ENCODE peak calls at places on chromosomes 12 and 14, in four cellular contexts. One of them, this sample, is unnamed.

GRCh38 chr14:79643132-79643531 is 568.2 kb downstream of the DIO2 start:
- DNase-seq in ascending aorta: no peak
- DNase-seq in foreskin fibroblast: no peak
- DNase-seq in Peyer's patch: no peak
- DNase-seq in this sample: no peak

GRCh38 chr12:66297923-66298322 is 4.4 kb upstream of the HELB start:
- DNase-seq in ascending aorta: no peak
- DNase-seq in foreskin fibroblast: no peak
- DNase-seq in Peyer's patch: no peak
- DNase-seq in this sample: no peak

GRCh38 chr14:21169587-21169986 is 13.7 kb upstream of the OR5AU1 start:
- DNase-seq in ascending aorta: no peak
- DNase-seq in foreskin fibroblast: no peak
- DNase-seq in Peyer's patch: no peak
- DNase-seq in this sample: no peak

GRCh38 chr14:30214456-30215090 is 286.9 kb upstream of the PRKD1 start:
- DNase-seq in ascending aorta: no peak
- DNase-seq in foreskin fibroblast: peak; percentile 85
- DNase-seq in Peyer's patch: no peak
- DNase-seq in this sample: peak; percentile 72

GRCh38 chr12:55700255-55701018 is 7.3 kb downstream of the ITGA7 start:
- DNase-seq in ascending aorta: no peak
- DNase-seq in foreskin fibroblast: peak; percentile 88
- DNase-seq in Peyer's patch: no peak
- DNase-seq in this sample: peak; percentile 81

GRCh38 chr12:77746108-77746507 is 84.6 kb upstream of the NAV3 start:
- DNase-seq in ascending aorta: no peak
- DNase-seq in foreskin fibroblast: no peak
- DNase-seq in Peyer's patch: no peak
- DNase-seq in this sample: no peak

GRCh38 chr14:63011609-63012008 is 33.6 kb downstream of the KCNH5 start:
- DNase-seq in ascending aorta: no peak
- DNase-seq in foreskin fibroblast: peak; percentile 1
- DNase-seq in Peyer's patch: no peak
- DNase-seq in this sample: no peak

GRCh38 chr12:99111600-99111999 is 466.5 kb downstream of the APAF1 start:
- DNase-seq in ascending aorta: no peak
- DNase-seq in foreskin fibroblast: no peak
- DNase-seq in Peyer's patch: no peak
- DNase-seq in this sample: no peak

GRCh38 chr12:93137656-93138612 is 208.8 kb upstream of the EEA1 start:
- DNase-seq in ascending aorta: no peak
- DNase-seq in foreskin fibroblast: peak; percentile 92
- DNase-seq in Peyer's patch: no peak
- DNase-seq in this sample: peak; percentile 96

GRCh38 chr12:51470116-51470515 is 45.5 kb downstream of the SLC4A8 start:
- DNase-seq in ascending aorta: no peak
- DNase-seq in foreskin fibroblast: no peak
- DNase-seq in Peyer's patch: no peak
- DNase-seq in this sample: no peak

GRCh38 chr14:68977137-68977740 is 1.9 kb downstream of the ACTN1 start:
- DNase-seq in ascending aorta: no peak
- DNase-seq in foreskin fibroblast: no peak
- DNase-seq in Peyer's patch: no peak
- DNase-seq in this sample: no peak

GRCh38 chr12:48910196-48910595 is 15.1 kb downstream of the FKBP11 start:
- DNase-seq in ascending aorta: no peak
- DNase-seq in foreskin fibroblast: no peak
- DNase-seq in Peyer's patch: no peak
- DNase-seq in this sample: no peak

GRCh38 chr12:13293086-13293485 is 96.6 kb downstream of the EMP1 start:
- DNase-seq in ascending aorta: no peak
- DNase-seq in foreskin fibroblast: peak; percentile 14
- DNase-seq in Peyer's patch: no peak
- DNase-seq in this sample: no peak

GRCh38 chr12:101785671-101786070 is 45.1 kb downstream of the GNPTAB start:
- DNase-seq in ascending aorta: no peak
- DNase-seq in foreskin fibroblast: no peak
- DNase-seq in Peyer's patch: no peak
- DNase-seq in this sample: no peak

GRCh38 chr14:55133416-55133815 is 4.4 kb downstream of the LGALS3 start:
- DNase-seq in ascending aorta: no peak
- DNase-seq in foreskin fibroblast: peak; percentile 45
- DNase-seq in Peyer's patch: no peak
- DNase-seq in this sample: no peak
- TF ChIP-seq CTCF in ascending aorta: peak; percentile 60
- TF ChIP-seq CTCF in foreskin fibroblast: no peak
- TF ChIP-seq CTCF in Peyer's patch: peak; percentile 49
- TF ChIP-seq CTCF in this sample: no peak

DNA sequence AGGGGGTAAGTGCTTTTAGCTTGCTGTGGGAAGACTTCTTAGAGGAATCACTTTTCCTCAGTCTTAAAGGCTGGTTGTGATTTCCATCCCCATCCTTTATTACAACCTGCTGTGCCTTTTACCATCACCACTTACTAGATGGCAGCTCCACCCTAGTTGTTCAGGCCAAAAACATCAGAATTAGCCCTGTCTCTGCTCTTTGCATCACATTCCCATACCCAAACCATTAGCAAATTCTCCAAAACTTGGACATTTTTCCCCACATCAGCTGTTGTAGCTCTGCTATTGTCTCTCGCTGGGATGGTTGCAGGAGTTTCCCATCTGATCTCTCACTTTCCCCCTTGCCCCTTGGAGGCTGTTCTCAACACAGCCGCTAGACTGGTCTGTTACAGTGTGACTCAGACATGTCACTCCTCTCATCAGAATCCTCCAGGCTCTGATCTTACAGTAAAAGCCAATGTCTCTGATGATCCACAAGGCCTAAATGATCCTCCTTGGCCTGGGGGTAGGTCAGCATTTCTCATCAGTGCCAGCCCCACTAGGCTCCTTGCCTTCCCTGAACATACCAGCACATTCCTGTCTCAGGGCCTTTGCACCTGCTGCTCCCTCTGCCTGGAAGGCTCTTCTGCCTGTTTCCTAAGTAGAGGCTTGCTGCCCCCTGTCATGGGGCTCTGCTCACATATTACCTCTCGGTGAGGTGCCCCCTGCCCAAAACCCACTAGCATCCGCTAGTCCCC is 102.5 kb downstream of the BEGAIN start:
- DNase-seq in ascending aorta: no peak
- DNase-seq in foreskin fibroblast: peak; percentile 53
- DNase-seq in Peyer's patch: no peak
- DNase-seq in this sample: no peak
- TF ChIP-seq CTCF in ascending aorta: no peak
- TF ChIP-seq CTCF in foreskin fibroblast: no peak
- TF ChIP-seq CTCF in Peyer's patch: no peak
- TF ChIP-seq CTCF in this sample: no peak

DNA sequence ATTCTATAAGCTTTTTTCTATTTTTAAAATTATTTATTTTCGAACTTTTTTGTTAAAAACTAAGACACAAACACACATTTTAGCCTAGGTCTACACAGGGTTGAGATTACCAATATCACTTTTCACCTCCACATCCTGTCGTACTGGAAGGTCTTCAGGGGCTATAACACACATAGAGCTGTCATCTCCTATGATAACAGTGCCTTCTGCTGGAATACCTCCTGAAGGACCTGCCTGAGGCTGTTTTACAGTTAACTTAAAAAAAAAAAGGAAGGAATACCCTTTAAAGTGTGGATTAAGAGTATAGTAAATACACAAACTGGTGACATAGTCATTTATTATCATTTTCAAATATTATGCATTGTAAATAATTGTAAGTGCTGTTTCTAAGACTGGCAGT is 43.0 kb downstream of the RASSF8 start:
- DNase-seq in ascending aorta: no peak
- DNase-seq in foreskin fibroblast: no peak
- DNase-seq in Peyer's patch: no peak
- DNase-seq in this sample: no peak
- TF ChIP-seq CTCF in ascending aorta: no peak
- TF ChIP-seq CTCF in foreskin fibroblast: no peak
- TF ChIP-seq CTCF in Peyer's patch: no peak
- TF ChIP-seq CTCF in this sample: no peak

GRCh38 chr12:43113616-43114015 is 438.4 kb downstream of the ADAMTS20 start:
- DNase-seq in ascending aorta: no peak
- DNase-seq in foreskin fibroblast: no peak
- DNase-seq in Peyer's patch: no peak
- DNase-seq in this sample: no peak

GRCh38 chr12:43111608-43112007 is 440.4 kb downstream of the ADAMTS20 start:
- DNase-seq in ascending aorta: no peak
- DNase-seq in foreskin fibroblast: no peak
- DNase-seq in Peyer's patch: no peak
- DNase-seq in this sample: no peak

GRCh38 chr12:43112101-43112661 is 439.8 kb downstream of the ADAMTS20 start:
- DNase-seq in ascending aorta: no peak
- DNase-seq in foreskin fibroblast: no peak
- DNase-seq in Peyer's patch: no peak
- DNase-seq in this sample: no peak

GRCh38 chr12:43114316-43114715 is 437.7 kb downstream of the ADAMTS20 start:
- DNase-seq in ascending aorta: no peak
- DNase-seq in foreskin fibroblast: no peak
- DNase-seq in Peyer's patch: no peak
- DNase-seq in this sample: no peak

DNA sequence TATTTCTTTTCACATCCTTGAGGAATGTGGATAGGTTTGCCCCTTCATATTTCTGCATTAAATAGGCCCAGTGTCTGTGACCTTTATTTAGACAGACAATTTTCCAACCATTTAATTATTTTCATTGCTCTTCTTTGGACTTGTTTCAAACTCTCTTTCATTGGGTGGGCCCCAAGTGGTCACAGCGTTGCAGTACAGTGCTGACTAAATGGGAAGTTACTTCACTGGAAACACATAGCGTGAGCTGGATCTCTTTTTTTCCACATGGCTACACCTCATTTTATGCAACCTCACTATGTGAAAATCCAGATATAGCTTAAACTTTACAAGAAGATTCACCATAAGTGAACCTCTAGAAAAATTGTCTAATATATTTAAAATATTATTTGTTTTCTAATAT is 438.9 kb downstream of the ADAMTS20 start:
- DNase-seq in ascending aorta: no peak
- DNase-seq in foreskin fibroblast: peak; percentile 58
- DNase-seq in Peyer's patch: no peak
- DNase-seq in this sample: no peak
- TF ChIP-seq CTCF in ascending aorta: no peak
- TF ChIP-seq CTCF in foreskin fibroblast: peak; percentile 20
- TF ChIP-seq CTCF in Peyer's patch: no peak
- TF ChIP-seq CTCF in this sample: no peak

GRCh38 chr12:95721320-95721719 is 69.2 kb downstream of the NTN4 start:
- DNase-seq in ascending aorta: no peak
- DNase-seq in foreskin fibroblast: no peak
- DNase-seq in Peyer's patch: no peak
- DNase-seq in this sample: peak; percentile 58
- TF ChIP-seq CTCF in ascending aorta: no peak
- TF ChIP-seq CTCF in foreskin fibroblast: peak; percentile 22
- TF ChIP-seq CTCF in Peyer's patch: no peak
- TF ChIP-seq CTCF in this sample: no peak

DNA sequence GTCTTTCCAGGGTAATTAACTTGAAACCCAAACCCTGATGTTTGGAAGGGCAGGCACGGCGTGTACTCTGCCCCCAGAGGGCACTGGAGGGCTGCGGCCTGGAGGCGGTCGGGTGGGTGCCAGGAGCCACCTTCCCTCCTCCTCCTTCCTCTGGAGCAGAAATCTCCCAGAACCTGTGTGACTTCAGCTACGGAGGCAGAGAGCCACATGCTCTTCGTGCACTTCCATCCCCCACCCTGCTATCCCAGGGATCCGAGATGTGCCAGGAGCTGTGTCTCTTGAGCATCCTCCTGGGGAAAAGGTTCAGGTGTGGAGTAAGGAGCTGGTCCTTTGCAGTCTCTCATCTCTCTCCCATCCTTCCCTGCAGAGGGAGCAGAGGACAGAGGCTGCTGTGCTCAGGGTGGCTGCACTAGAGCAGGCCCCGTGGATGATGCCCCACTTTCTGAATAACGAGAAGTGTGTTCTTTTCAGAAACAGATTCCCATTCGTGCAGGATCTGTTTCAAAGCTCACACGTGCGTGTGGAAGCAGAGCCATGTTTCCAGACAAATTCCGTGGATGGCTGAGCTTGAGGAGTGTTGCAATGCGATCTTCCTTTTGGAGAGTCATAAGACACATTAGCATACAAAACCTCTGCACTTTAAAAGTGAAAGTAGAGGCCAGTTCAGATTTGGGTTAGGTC is 162.9 kb downstream of the ADGRD1 start:
- DNase-seq in ascending aorta: no peak
- DNase-seq in foreskin fibroblast: peak; percentile 70
- DNase-seq in Peyer's patch: no peak
- DNase-seq in this sample: no peak
- TF ChIP-seq CTCF in ascending aorta: peak; percentile 14
- TF ChIP-seq CTCF in foreskin fibroblast: peak; percentile 39
- TF ChIP-seq CTCF in Peyer's patch: no peak
- TF ChIP-seq CTCF in this sample: no peak

GRCh38 chr12:58681730-58682129 is 238.6 kb downstream of the LRIG3 start:
- DNase-seq in ascending aorta: no peak
- DNase-seq in foreskin fibroblast: no peak
- DNase-seq in Peyer's patch: no peak
- DNase-seq in this sample: no peak
- TF ChIP-seq CTCF in ascending aorta: no peak
- TF ChIP-seq CTCF in foreskin fibroblast: no peak
- TF ChIP-seq CTCF in Peyer's patch: no peak
- TF ChIP-seq CTCF in this sample: no peak

GRCh38 chr12:47409310-47409709 is 296.5 kb downstream of the RPAP3 start:
- DNase-seq in ascending aorta: no peak
- DNase-seq in foreskin fibroblast: no peak
- DNase-seq in Peyer's patch: no peak
- DNase-seq in this sample: no peak

GRCh38 chr12:47407730-47408129 is 298.1 kb downstream of the RPAP3 start:
- DNase-seq in ascending aorta: no peak
- DNase-seq in foreskin fibroblast: no peak
- DNase-seq in Peyer's patch: no peak
- DNase-seq in this sample: no peak

GRCh38 chr12:47410383-47410782 is 295.4 kb downstream of the RPAP3 start:
- DNase-seq in ascending aorta: no peak
- DNase-seq in foreskin fibroblast: no peak
- DNase-seq in Peyer's patch: no peak
- DNase-seq in this sample: no peak

GRCh38 chr12:47410862-47411261 is 295.0 kb downstream of the RPAP3 start:
- DNase-seq in ascending aorta: no peak
- DNase-seq in foreskin fibroblast: no peak
- DNase-seq in Peyer's patch: no peak
- DNase-seq in this sample: no peak

DNA sequence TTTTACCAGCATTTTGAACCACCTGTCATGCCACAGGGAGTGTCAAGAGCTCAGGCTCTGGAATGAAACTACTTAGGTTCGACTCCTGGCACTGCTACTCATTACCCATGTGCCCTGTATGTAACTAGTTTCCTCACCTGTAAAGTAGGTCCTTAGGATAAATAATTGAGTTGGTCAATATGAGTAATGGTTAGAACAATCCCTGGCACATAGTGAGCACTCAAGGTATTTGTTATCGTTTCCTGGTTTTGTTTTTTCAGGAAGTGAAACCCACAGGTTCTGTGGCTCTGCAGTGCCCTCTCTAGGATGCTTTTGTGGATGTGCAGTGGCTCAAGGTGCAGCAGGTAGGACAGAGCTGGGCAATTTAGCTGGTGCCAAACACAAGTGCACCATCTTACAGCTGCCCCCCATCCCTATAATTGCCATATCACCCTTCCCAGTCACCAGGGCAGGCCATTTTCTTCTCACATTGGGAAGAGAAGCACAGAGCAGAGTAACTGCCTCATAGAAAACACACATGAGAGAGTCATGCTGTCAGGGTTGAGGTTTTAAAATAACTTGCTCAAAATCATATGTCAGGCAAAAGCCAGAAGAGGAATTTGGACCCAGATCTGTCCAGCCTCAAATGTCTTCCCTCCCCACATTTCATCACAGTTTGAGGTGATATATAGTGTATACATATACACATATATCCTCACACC is 297.5 kb downstream of the RPAP3 start:
- DNase-seq in ascending aorta: no peak
- DNase-seq in foreskin fibroblast: no peak
- DNase-seq in Peyer's patch: peak; percentile 74
- DNase-seq in this sample: peak; percentile 57
- TF ChIP-seq CTCF in ascending aorta: no peak
- TF ChIP-seq CTCF in foreskin fibroblast: no peak
- TF ChIP-seq CTCF in Peyer's patch: peak; percentile 20
- TF ChIP-seq CTCF in this sample: peak; percentile 29

This sample was measured in MCF 10A.